ENCODE peak calls at places on chromosomes 1 and 21, in nine cellular contexts. Z is DMS79 treated with DMSO at 0.1 percent for 48 hours; B is naive thymus-derived CD8-positive, alpha-beta T cell; T is NCI-H2171 treated with DMSO at 0.1 percent for 48 hours; K is T follicular helper cell; O is substantia nigra; Q is T-helper 9 cell; I is neuronal stem cell; C is progenitor cell of endocrine pancreas. Y is an unnamed sample.

GRCh38 chr21:46069719-46070279 is 28.1 kb upstream of the COL6A2 start:
- DNase-seq in Z (no peak), T (no peak), C (peak), I (no peak), Q (no peak), O (no peak), K (no peak), B (no peak), Y (no peak)

GRCh38 chr1:23399229-23399628 is 25.3 kb downstream of the TCEA3 start:
- DNase-seq in O (no peak), C (no peak), T (no peak), Z (no peak), Q (no peak), K (no peak), B (no peak), I (no peak), Y (no peak)

GRCh38 chr1:110338200-110339039 is 757 bp upstream of the RBM15 start:
- DNase-seq in Q (peak), Z (peak), I (peak), O (peak), B (peak), C (peak), T (peak), K (peak), Y (peak)

GRCh38 chr21:45078877-45079281 is 4.5 kb downstream of the ADARB1 start:
- DNase-seq in Z (no peak), Q (peak), K (peak), I (no peak), T (no peak), B (peak), C (no peak), O (no peak), Y (peak)

GRCh38 chr21:29418813-29419212 is 120.1 kb downstream of the BACH1 start:
- DNase-seq in Q (no peak), K (no peak), I (no peak), Z (no peak), B (no peak), C (no peak), T (no peak), O (no peak), Y (no peak)

GRCh38 chr1:221715321-221716169 is 26.3 kb downstream of the DUSP10 start:
- DNase-seq in B (no peak), C (no peak), Z (no peak), K (no peak), T (no peak), Q (no peak), O (no peak), I (no peak), Y (no peak)

GRCh38 chr1:246865921-246866320 is 65.8 kb downstream of the AHCTF1 start:
- DNase-seq in Q (no peak), B (no peak), C (no peak), T (no peak), O (no peak), I (no peak), K (no peak), Z (no peak), Y (no peak)

GRCh38 chr1:2154022-2154421 is 40.5 kb downstream of the FAAP20 start:
- DNase-seq in Z (no peak), B (no peak), I (no peak), Q (no peak), K (no peak), O (no peak), T (no peak), C (no peak), Y (no peak)

GRCh38 chr1:59076612-59077011 is 220.3 kb upstream of the FGGY start:
- DNase-seq in O (no peak), C (no peak), Q (no peak), B (no peak), I (no peak), K (no peak), Z (no peak), T (peak), Y (no peak)

GRCh38 chr1:30778156-30778978 is 20.8 kb upstream of the LAPTM5 start:
- DNase-seq in B (no peak), Z (peak), T (peak), C (no peak), Q (no peak), O (peak), I (no peak), K (no peak), Y (no peak)

GRCh38 chr1:211511947-211512346 is 20.0 kb upstream of the RD3 start:
- DNase-seq in O (no peak), Q (no peak), T (no peak), C (no peak), Z (no peak), B (no peak), I (no peak), K (no peak), Y (no peak)

GRCh38 chr21:34544032-34544496 is 32.1 kb upstream of the KCNE1 start:
- DNase-seq in C (peak), Z (peak), B (no peak), Q (peak), O (peak), T (peak), I (no peak), K (peak), Y (peak)

GRCh38 chr1:234368320-234369032 is 4.8 kb upstream of the COA6 start:
- DNase-seq in K (peak), Q (peak), B (no peak), I (no peak), C (no peak), T (no peak), O (no peak), Z (no peak), Y (no peak)

GRCh38 chr1:64235133-64235532 is 31.7 kb downstream of the UBE2U start:
- DNase-seq in K (no peak), Q (no peak), I (no peak), B (no peak), Z (no peak), O (no peak), C (no peak), T (no peak), Y (no peak)

GRCh38 chr1:114232691-114233090 is 79.0 kb upstream of the SYT6 start:
- DNase-seq in C (no peak), O (no peak), T (no peak), K (no peak), B (no peak), Z (no peak), Q (no peak), I (no peak), Y (no peak)

GRCh38 chr1:224348137-224348536 is 8.5 kb upstream of the CNIH4 start:
- DNase-seq in Z (no peak), Q (no peak), K (no peak), I (no peak), C (no peak), O (no peak), B (no peak), T (no peak), Y (no peak)

GRCh38 chr21:22885614-22886013 is 1887.4 kb downstream of the NCAM2 start:
- DNase-seq in I (no peak), T (no peak), Q (no peak), Z (no peak), C (no peak), K (no peak), O (no peak), B (no peak), Y (no peak)

GRCh38 chr21:34272321-34272720 is 91.5 kb upstream of the KCNE2 start:
- DNase-seq in I (no peak), C (no peak), Q (no peak), O (no peak), K (no peak), B (no peak), T (no peak), Z (no peak), Y (no peak)

GRCh38 chr1:165928075-165928731 is 100.8 kb downstream of the UCK2 start:
- DNase-seq in B (no peak), Q (peak), O (peak), C (no peak), I (no peak), T (peak), K (peak), Z (no peak), Y (no peak)

GRCh38 chr1:150875197-150876110 is 945 bp downstream of the ARNT start:
- DNase-seq in Q (no peak), O (no peak), Z (no peak), I (no peak), B (no peak), C (no peak), K (no peak), T (no peak), Y (peak)

GRCh38 chr1:13585599-13585965 is 1.9 kb downstream of the PDPN start:
- DNase-seq in T (no peak), K (no peak), C (no peak), Q (no peak), I (no peak), O (no peak), Z (no peak), B (no peak), Y (no peak)

GRCh38 chr21:42085246-42086077 is 14.3 kb downstream of the UMODL1 start:
- DNase-seq in C (no peak), T (no peak), I (no peak), B (no peak), Q (no peak), O (peak), Z (no peak), K (no peak), Y (no peak)

GRCh38 chr1:181127898-181128453 is 39.5 kb downstream of the IER5 start:
- DNase-seq in B (no peak), Q (no peak), Z (no peak), T (no peak), O (no peak), C (no peak), K (no peak), I (no peak), Y (no peak)

GRCh38 chr1:228062085-228062791 is 20.3 kb upstream of the ARF1 start:
- DNase-seq in B (no peak), C (no peak), Z (no peak), Q (no peak), I (no peak), T (no peak), K (no peak), O (no peak), Y (no peak)

GRCh38 chr1:180501865-180502360 is 464 bp downstream of the ACBD6 start:
- DNase-seq in K (no peak), B (no peak), T (peak), I (no peak), C (no peak), O (no peak), Z (no peak), Q (peak), Y (no peak)

Y was measured in stimulated activated naive CD4-positive, alpha-beta T cell.